ENCODE peak calls at places on chromosomes 12 and 14, in seven cellular contexts. E is GM10248, M is ovary, R is body of pancreas, V is HCEC 1CT, W is kidney tubule cell, N is lower leg skin. D is an unnamed sample.

GRCh38 chr12:124549629-124550028 is 17.8 kb downstream of the NCOR2 start:
- DNase-seq in E (no peak), M (no peak), R (no peak), V (no peak), W (no peak), N (no peak), D (no peak)

GRCh38 chr12:111271674-111272418 is 97.0 kb downstream of the PHETA1 start:
- DNase-seq in E (no peak), M (no peak), R (no peak), V (no peak), W (no peak), N (no peak), D (no peak)

GRCh38 chr14:22410497-22410896 is 178.5 kb downstream of the DAD1 start:
- DNase-seq in E (no peak), M (no peak), R (no peak), V (no peak), W (no peak), N (no peak), D (no peak)

GRCh38 chr12:13343380-13343779 is 146.9 kb downstream of the EMP1 start:
- DNase-seq in E (no peak), M (no peak), R (no peak), V (no peak), W (peak), N (no peak), D (no peak)

GRCh38 chr14:63727231-63727735 is 582 bp downstream of the SGPP1 start:
- DNase-seq in E (peak), M (peak), R (peak), V (peak), W (peak), N (peak), D (no peak)

GRCh38 chr12:25690996-25691864 is 138.1 kb upstream of the LMNTD1 start:
- DNase-seq in E (no peak), M (no peak), R (no peak), V (no peak), W (no peak), N (no peak), D (no peak)

GRCh38 chr12:49706351-49707126 is 666 bp downstream of the FMNL3 start:
- DNase-seq in E (no peak), M (peak), R (peak), V (peak), W (peak), N (peak), D (no peak)

GRCh38 chr14:91333640-91334039 is 84.0 kb downstream of the CCDC88C start:
- DNase-seq in E (peak), M (no peak), R (no peak), V (no peak), W (no peak), N (no peak), D (no peak)

GRCh38 chr12:96237465-96238077 is 43.4 kb downstream of the ELK3 start:
- DNase-seq in E (no peak), M (peak), R (peak), V (peak), W (peak), N (peak), D (no peak)

GRCh38 chr12:52837781-52838736 is 3.9 kb upstream of the KRT79 start:
- DNase-seq in E (no peak), M (no peak), R (no peak), V (no peak), W (no peak), N (no peak), D (no peak)

GRCh38 chr12:52380271-52380694 is 5.2 kb downstream of the KRT84 start:
- DNase-seq in E (no peak), M (no peak), R (peak), V (no peak), W (peak), N (no peak), D (no peak)

GRCh38 chr14:74573421-74574091 is 38.5 kb downstream of the LTBP2 start:
- DNase-seq in E (no peak), M (no peak), R (no peak), V (no peak), W (peak), N (no peak), D (no peak)

GRCh38 chr14:105465209-105466031 is 9.2 kb upstream of the CRIP2 start:
- DNase-seq in E (no peak), M (no peak), R (no peak), V (no peak), W (peak), N (no peak), D (no peak)

GRCh38 chr12:115988629-115989563 is 288.6 kb downstream of the MED13L start:
- DNase-seq in E (no peak), M (no peak), R (no peak), V (no peak), W (no peak), N (no peak), D (no peak)

GRCh38 chr12:2212537-2212936 is 159.8 kb downstream of the CACNA1C start:
- DNase-seq in E (no peak), M (no peak), R (no peak), V (no peak), W (no peak), N (no peak), D (no peak)

GRCh38 chr12:52714887-52715281 is 11.6 kb upstream of the KRT77 start:
- DNase-seq in E (no peak), M (no peak), R (no peak), V (no peak), W (no peak), N (no peak), D (no peak)

GRCh38 chr14:61147369-61147897 is 133.7 kb downstream of the TMEM30B start:
- DNase-seq in E (no peak), M (no peak), R (no peak), V (peak), W (no peak), N (no peak), D (no peak)

GRCh38 chr14:102805454-102805891 is 28.2 kb downstream of the TRAF3 start:
- DNase-seq in E (peak), M (no peak), R (no peak), V (no peak), W (peak), N (no peak), D (no peak)

GRCh38 chr12:94553130-94553519 is 93.5 kb upstream of the CEP83 start:
- DNase-seq in E (no peak), M (peak), R (no peak), V (peak), W (peak), N (no peak), D (no peak)

GRCh38 chr14:75274899-75275569 is 3.6 kb upstream of the FOS start:
- DNase-seq in E (peak), M (no peak), R (peak), V (peak), W (no peak), N (peak), D (peak)

GRCh38 chr14:23181453-23181852 is 2.0 kb downstream of the SLC7A8 start:
- DNase-seq in E (no peak), M (no peak), R (no peak), V (no peak), W (no peak), N (no peak), D (no peak)

GRCh38 chr14:52695481-52696091 is at the start of gene ERO1A:
- DNase-seq in E (peak), M (peak), R (peak), V (peak), W (peak), N (peak), D (no peak)

GRCh38 chr12:27984275-27984674 is 11.7 kb upstream of the PTHLH start:
- DNase-seq in E (no peak), M (no peak), R (no peak), V (peak), W (peak), N (no peak), D (no peak)

GRCh38 chr12:102510031-102510430 is 29.7 kb upstream of the IGF1 start:
- DNase-seq in E (no peak), M (no peak), R (no peak), V (no peak), W (no peak), N (no peak), D (no peak)

GRCh38 chr14:93033983-93034670 is 81.6 kb downstream of the ITPK1 start:
- DNase-seq in E (peak), M (no peak), R (no peak), V (no peak), W (no peak), N (no peak), D (no peak)

GRCh38 chr14:23352506-23353432 is at the start of gene SLC22A17:
- DNase-seq in E (no peak), M (peak), R (peak), V (no peak), W (peak), N (peak), D (no peak)

GRCh38 chr14:51682411-51682810 is 30.7 kb downstream of the FRMD6 start:
- DNase-seq in E (no peak), M (no peak), R (no peak), V (peak), W (no peak), N (no peak), D (no peak)

GRCh38 chr14:25431211-25432076 is 381.5 kb upstream of the STXBP6 start:
- DNase-seq in E (no peak), M (no peak), R (no peak), V (no peak), W (peak), N (no peak), D (no peak)

GRCh38 chr12:54028324-54029201 is at the start of gene HOXC6:
- DNase-seq in E (no peak), M (peak), R (no peak), V (peak), W (peak), N (no peak), D (no peak)

GRCh38 chr12:2652401-2653081 is 142.2 kb upstream of the FKBP4 start:
- DNase-seq in E (no peak), M (no peak), R (no peak), V (no peak), W (no peak), N (peak), D (no peak)

GRCh38 chr12:98154850-98155249 is 360.5 kb upstream of the TMPO start:
- DNase-seq in E (no peak), M (no peak), R (peak), V (no peak), W (peak), N (no peak), D (no peak)

GRCh38 chr14:74888164-74889158 is 6.7 kb downstream of the DLST start:
- DNase-seq in E (no peak), M (no peak), R (no peak), V (peak), W (no peak), N (no peak), D (no peak)

GRCh38 chr12:105194947-105195346 is 41.0 kb downstream of the APPL2 start:
- DNase-seq in E (no peak), M (no peak), R (no peak), V (no peak), W (no peak), N (no peak), D (no peak)

GRCh38 chr12:86256169-86256568 is at the start of gene MGAT4C:
- DNase-seq in E (no peak), M (no peak), R (no peak), V (no peak), W (no peak), N (no peak), D (no peak)

GRCh38 chr12:70828391-70828790 is 92.1 kb downstream of the PTPRR start:
- DNase-seq in E (no peak), M (no peak), R (no peak), V (peak), W (no peak), N (no peak), D (no peak)

GRCh38 chr12:44875954-44876553 is at the start of gene NELL2:
- DNase-seq in E (peak), M (no peak), R (peak), V (no peak), W (peak), N (peak), D (no peak)

D was measured in GM12864.